ENCODE peak calls at places on chromosomes 3 and 15, in ten cellular contexts. O is body of pancreas; W is heart left ventricle; H is CD8-positive, alpha-beta T cell; N is NT2/D1; X is Karpas-422; M is ovary; C is HCT116; J is K562; I is cardiac muscle cell. F is an unnamed sample. For H3K9me3 and H3K27me3, the result is how much of the 10 kb centered on the place peaks cover.

GRCh38 chr15:50260969-50261496 is 4.5 kb downstream of the HDC start:
- DNase-seq in O (no peak), W (no peak), H (no peak), N (no peak), X (no peak), M (no peak), C (no peak), J (peak), I (no peak), F (no peak)

GRCh38 chr3:105327662-105328337 is 38.9 kb upstream of the ALCAM start:
- DNase-seq in O (no peak), W (no peak), H (no peak), N (no peak), X (no peak), M (no peak), C (no peak), J (no peak), I (no peak), F (no peak)

GRCh38 chr3:71356272-71356671 is 227.3 kb downstream of the FOXP1 start:
- DNase-seq in O (no peak), W (no peak), H (no peak), N (no peak), X (peak), M (no peak), C (no peak), J (no peak), I (no peak), F (no peak)

GRCh38 chr3:184795493-184796198 is 16.3 kb upstream of the VPS8 start:
- DNase-seq in O (no peak), W (no peak), H (no peak), N (no peak), X (peak), M (no peak), C (no peak), J (no peak), I (no peak), F (peak)

GRCh38 chr15:51382787-51383186 is 41.3 kb downstream of the GLDN start:
- DNase-seq in O (peak), W (no peak), H (no peak), N (peak), X (peak), M (no peak), C (peak), J (peak), I (peak), F (peak)

GRCh38 chr3:14001136-14001535 is 121.3 kb upstream of the WNT7A start:
- DNase-seq in O (no peak), W (no peak), H (no peak), N (no peak), X (no peak), M (no peak), C (no peak), J (no peak), I (no peak), F (no peak)

GRCh38 chr15:60179786-60180391 is 175.8 kb downstream of the FOXB1 start:
- DNase-seq in O (peak), W (no peak), H (no peak), N (peak), X (peak), M (no peak), C (peak), J (peak), I (peak), F (peak)

GRCh38 chr15:80804970-80805495 is 25.9 kb downstream of the CEMIP start:
- DNase-seq in O (no peak), W (no peak), H (no peak), N (no peak), X (no peak), M (no peak), C (no peak), J (no peak), I (no peak), F (no peak)

GRCh38 chr15:85754993-85755392 is 39.7 kb downstream of the KLHL25 start:
- DNase-seq in O (peak), W (peak), H (no peak), N (no peak), X (no peak), M (peak), C (no peak), J (no peak), I (peak), F (peak)

GRCh38 chr3:136258199-136258598 is 8.1 kb downstream of the PCCB start:
- DNase-seq in O (no peak), W (no peak), H (no peak), N (no peak), X (no peak), M (no peak), C (no peak), J (no peak), I (no peak), F (no peak)

GRCh38 chr15:40894689-40895308 is 549 bp downstream of the VPS18 start:
- DNase-seq in O (peak), W (no peak), H (peak), N (peak), X (peak), M (peak), C (peak), J (peak), I (peak), F (peak)

GRCh38 chr3:16067837-16068471 is 106.5 kb upstream of the GALNT15 start:
- DNase-seq in O (no peak), W (no peak), H (no peak), N (no peak), X (no peak), M (no peak), C (no peak), J (no peak), I (no peak), F (peak)

GRCh38 chr3:123161167-123161566 is 40.6 kb upstream of the SEC22A start:
- DNase-seq in O (no peak), W (no peak), H (no peak), N (no peak), X (no peak), M (no peak), C (no peak), J (no peak), I (no peak), F (no peak)

GRCh38 chr3:116318370-116318769 is 126.9 kb downstream of the LSAMP start:
- DNase-seq in O (no peak), W (no peak), H (no peak), N (no peak), X (no peak), M (no peak), C (no peak), J (no peak), I (no peak), F (no peak)

GRCh38 chr15:75198560-75199346 is 2.9 kb upstream of the C15orf39 start:
- DNase-seq in O (no peak), W (no peak), H (no peak), N (no peak), X (peak), M (no peak), C (peak), J (peak), I (peak), F (peak)

GRCh38 chr3:14234197-14235002 is 55.8 kb downstream of the LSM3 start:
- DNase-seq in O (no peak), W (peak), H (no peak), N (no peak), X (no peak), M (no peak), C (no peak), J (no peak), I (no peak), F (no peak)

GRCh38 chr3:119964294-119964693 is 130.0 kb downstream of the GSK3B start:
- DNase-seq in O (no peak), W (no peak), H (no peak), N (no peak), X (no peak), M (no peak), C (no peak), J (no peak), I (no peak), F (no peak)

GRCh38 chr15:29097971-29098370 is 171.7 kb downstream of the NSMCE3 start:
- DNase-seq in O (no peak), W (no peak), H (no peak), N (no peak), X (no peak), M (no peak), C (no peak), J (no peak), I (no peak), F (no peak)

GRCh38 chr15:25684521-25685215 is 178.5 kb downstream of the ATP10A start:
- DNase-seq in O (peak), W (no peak), H (no peak), N (no peak), X (no peak), M (peak), C (no peak), J (no peak), I (peak), F (no peak)

GRCh38 chr15:74182131-74182530 is 8.6 kb downstream of the ISLR start:
- DNase-seq in O (no peak), W (no peak), H (no peak), N (no peak), X (no peak), M (peak), C (no peak), J (no peak), I (no peak), F (peak)

GRCh38 chr15:74188216-74188615 is 14.4 kb downstream of the STRA6 start:
- DNase-seq in O (no peak), W (no peak), H (no peak), N (no peak), X (no peak), M (no peak), C (no peak), J (no peak), I (no peak), F (peak)

GRCh38 chr15:74180689-74181602 is 7.4 kb downstream of the ISLR start:
- DNase-seq in O (no peak), W (no peak), H (no peak), N (no peak), X (no peak), M (peak), C (no peak), J (no peak), I (no peak), F (peak)

GRCh38 chr15:74185949-74186348 is 12.4 kb downstream of the ISLR start:
- DNase-seq in O (no peak), W (no peak), H (no peak), N (no peak), X (no peak), M (no peak), C (no peak), J (no peak), I (no peak), F (no peak)

GRCh38 chr15:74184582-74185091 is 11.1 kb downstream of the ISLR start:
- DNase-seq in O (no peak), W (no peak), H (no peak), N (no peak), X (no peak), M (no peak), C (no peak), J (no peak), I (no peak), F (no peak)
- H3K9me3 ChIP-seq in O (under half), W (under half), H (under half), N (under half), X (under half), M (under half), C (under half), J (under half), I (under half), F (under half)

DNA sequence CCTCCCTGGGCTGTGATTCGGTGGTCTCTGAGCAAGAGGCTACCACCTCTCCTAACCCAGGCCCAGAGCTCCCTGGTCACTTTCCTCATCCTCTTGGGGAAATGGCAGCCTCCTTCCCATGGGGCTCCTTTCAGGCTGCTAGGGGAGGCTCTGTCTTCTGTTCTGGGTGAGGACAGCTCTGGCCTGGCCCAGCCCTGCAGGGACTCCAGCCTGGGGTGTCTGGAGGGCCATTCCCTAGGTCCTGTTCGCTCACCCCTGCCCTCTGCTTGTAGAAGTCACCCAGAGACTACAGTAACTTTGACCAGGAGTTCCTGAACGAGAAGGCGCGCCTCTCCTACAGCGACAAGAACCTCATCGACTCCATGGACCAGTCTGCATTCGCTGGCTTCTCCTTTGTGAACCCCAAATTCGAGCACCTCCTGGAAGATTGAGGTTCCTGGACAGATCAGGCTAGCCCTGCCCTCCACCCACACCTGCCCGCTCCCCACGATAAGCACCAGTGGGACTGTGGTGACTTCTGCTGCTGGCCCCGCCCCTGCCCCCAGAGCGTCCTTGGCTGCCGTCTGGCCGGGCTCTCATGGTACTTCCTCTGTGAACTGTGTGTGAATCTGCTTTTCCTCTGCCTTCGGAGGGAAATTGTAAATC is 30.9 kb downstream of the PRKCD start:
- DNase-seq in O (peak), W (no peak), H (no peak), N (no peak), X (no peak), M (no peak), C (no peak), J (no peak), I (no peak), F (no peak)
- H3K4me3 ChIP-seq in O (no peak), W (no peak), H (no peak), N (no peak), X (no peak), M (no peak), C (no peak), J (no peak), I (no peak), F (no peak)

GRCh38 chr3:128996741-128997140 is 2.9 kb upstream of the CFAP92 start:
- DNase-seq in O (no peak), W (no peak), H (no peak), N (no peak), X (no peak), M (no peak), C (no peak), J (no peak), I (no peak), F (no peak)
- H3K27me3 ChIP-seq in O (under half), W (under half), H (under half), N (half or more), X (under half), M (under half), C (under half), J (under half), I (half or more), F (under half)

GRCh38 chr3:6915898-6916297 is 55.0 kb downstream of the GRM7 start:
- DNase-seq in O (no peak), W (no peak), H (no peak), N (no peak), X (no peak), M (no peak), C (no peak), J (no peak), I (no peak), F (no peak)
- H3K9me3 ChIP-seq in O (under half), W (under half), H (under half), N (under half), X (under half), M (under half), C (under half), J (under half), I (under half), F (under half)